ENCODE peak calls at places on chromosomes 6 and 20, in six cellular contexts. One of them, this sample, is unnamed.

GRCh38 chr20:57429579-57430202 is 38.5 kb downstream of the RBM38 start:
- DNase-seq in fibroblast of pulmonary artery: no peak
- DNase-seq in ascending aorta: no peak
- DNase-seq in retinal pigment epithelial cell: no peak
- DNase-seq in heart left ventricle: no peak
- DNase-seq in nephron progenitor cell: no peak
- DNase-seq in this sample: no peak

GRCh38 chr6:169062272-169062671 is 191.4 kb downstream of the THBS2 start:
- DNase-seq in fibroblast of pulmonary artery: no peak
- DNase-seq in ascending aorta: no peak
- DNase-seq in retinal pigment epithelial cell: no peak
- DNase-seq in heart left ventricle: no peak
- DNase-seq in nephron progenitor cell: no peak
- DNase-seq in this sample: no peak

GRCh38 chr6:34248198-34248726 is 544 bp downstream of the SMIM29 start:
- DNase-seq in fibroblast of pulmonary artery: no peak
- DNase-seq in ascending aorta: peak; percentile 65
- DNase-seq in retinal pigment epithelial cell: no peak
- DNase-seq in heart left ventricle: peak; percentile 79
- DNase-seq in nephron progenitor cell: peak; percentile 38
- DNase-seq in this sample: no peak

GRCh38 chr6:17280552-17281090 is 540 bp upstream of the RBM24 start:
- DNase-seq in fibroblast of pulmonary artery: peak; percentile 11
- DNase-seq in ascending aorta: no peak
- DNase-seq in retinal pigment epithelial cell: no peak
- DNase-seq in heart left ventricle: peak; percentile 87
- DNase-seq in nephron progenitor cell: peak; percentile 71
- DNase-seq in this sample: peak; percentile 24

GRCh38 chr20:24337074-24337473 is 132.4 kb upstream of the SYNDIG1 start:
- DNase-seq in fibroblast of pulmonary artery: no peak
- DNase-seq in ascending aorta: no peak
- DNase-seq in retinal pigment epithelial cell: no peak
- DNase-seq in heart left ventricle: no peak
- DNase-seq in nephron progenitor cell: no peak
- DNase-seq in this sample: no peak

GRCh38 chr6:56399250-56399671 is 151.9 kb upstream of the COL21A1 start:
- DNase-seq in fibroblast of pulmonary artery: peak; percentile 23
- DNase-seq in ascending aorta: no peak
- DNase-seq in retinal pigment epithelial cell: peak; percentile 68
- DNase-seq in heart left ventricle: no peak
- DNase-seq in nephron progenitor cell: no peak
- DNase-seq in this sample: no peak

GRCh38 chr6:34145161-34146020 is 496 bp downstream of the GRM4 start:
- DNase-seq in fibroblast of pulmonary artery: peak; percentile 40
- DNase-seq in ascending aorta: no peak
- DNase-seq in retinal pigment epithelial cell: no peak
- DNase-seq in heart left ventricle: peak; percentile 24
- DNase-seq in nephron progenitor cell: peak; percentile 66
- DNase-seq in this sample: no peak

GRCh38 chr20:49203746-49204145 is 15.5 kb upstream of the DDX27 start:
- DNase-seq in fibroblast of pulmonary artery: no peak
- DNase-seq in ascending aorta: no peak
- DNase-seq in retinal pigment epithelial cell: no peak
- DNase-seq in heart left ventricle: no peak
- DNase-seq in nephron progenitor cell: no peak
- DNase-seq in this sample: no peak

GRCh38 chr20:31990958-31991705 is 19.1 kb upstream of the CCM2L start:
- DNase-seq in fibroblast of pulmonary artery: no peak
- DNase-seq in ascending aorta: no peak
- DNase-seq in retinal pigment epithelial cell: no peak
- DNase-seq in heart left ventricle: no peak
- DNase-seq in nephron progenitor cell: no peak
- DNase-seq in this sample: no peak

GRCh38 chr6:128827675-128828464 is 55.1 kb upstream of the LAMA2 start:
- DNase-seq in fibroblast of pulmonary artery: peak; percentile 45
- DNase-seq in ascending aorta: no peak
- DNase-seq in retinal pigment epithelial cell: no peak
- DNase-seq in heart left ventricle: no peak
- DNase-seq in nephron progenitor cell: no peak
- DNase-seq in this sample: no peak

GRCh38 chr6:150549007-150549406 is 50.7 kb upstream of the PLEKHG1 start:
- DNase-seq in fibroblast of pulmonary artery: no peak
- DNase-seq in ascending aorta: no peak
- DNase-seq in retinal pigment epithelial cell: no peak
- DNase-seq in heart left ventricle: no peak
- DNase-seq in nephron progenitor cell: no peak
- DNase-seq in this sample: no peak
- TF ChIP-seq CTCF in fibroblast of pulmonary artery: no peak
- TF ChIP-seq CTCF in ascending aorta: no peak
- TF ChIP-seq CTCF in retinal pigment epithelial cell: no peak
- TF ChIP-seq CTCF in heart left ventricle: no peak
- TF ChIP-seq CTCF in nephron progenitor cell: no peak
- TF ChIP-seq CTCF in this sample: no peak

DNA sequence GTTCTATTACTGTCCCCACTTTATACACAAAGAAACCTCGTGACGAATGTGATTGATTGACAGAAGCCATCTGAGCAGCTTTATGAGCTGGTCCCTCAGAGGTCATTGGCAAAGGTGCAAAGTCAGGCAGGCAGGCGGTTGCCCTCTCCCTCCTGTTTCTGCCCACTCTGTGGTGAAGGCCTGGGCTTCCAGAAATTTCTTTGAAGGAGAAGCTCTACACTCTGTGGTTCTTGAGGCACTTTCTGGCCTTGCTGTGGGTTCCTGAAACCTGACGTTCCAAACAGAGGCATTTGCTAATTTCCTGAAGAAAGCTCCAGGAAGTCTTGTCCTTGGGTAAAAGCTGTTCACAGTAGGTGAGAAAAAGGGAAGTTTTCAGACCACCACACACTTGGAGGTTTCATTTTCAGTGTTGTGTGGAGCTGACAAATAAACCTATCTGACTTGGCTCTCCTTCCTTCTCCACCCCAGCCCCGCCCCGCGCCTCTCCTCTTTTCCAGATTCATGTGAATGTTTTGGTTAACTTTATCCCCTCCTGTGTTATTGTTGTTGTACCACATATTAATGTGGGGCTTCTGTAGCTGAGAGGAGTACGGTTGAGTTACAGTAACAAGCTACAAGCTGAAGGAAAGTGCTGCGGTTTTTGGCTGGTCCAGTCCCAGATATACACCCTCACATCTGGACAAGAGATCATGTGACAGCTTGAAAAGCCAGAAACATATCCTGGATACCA is 274.1 kb downstream of the CLIC5 start:
- DNase-seq in fibroblast of pulmonary artery: peak; percentile 22
- DNase-seq in ascending aorta: no peak
- DNase-seq in retinal pigment epithelial cell: no peak
- DNase-seq in heart left ventricle: no peak
- DNase-seq in nephron progenitor cell: no peak
- DNase-seq in this sample: no peak
- TF ChIP-seq CTCF in fibroblast of pulmonary artery: no peak
- TF ChIP-seq CTCF in ascending aorta: no peak
- TF ChIP-seq CTCF in retinal pigment epithelial cell: no peak
- TF ChIP-seq CTCF in heart left ventricle: no peak
- TF ChIP-seq CTCF in nephron progenitor cell: no peak
- TF ChIP-seq CTCF in this sample: no peak

GRCh38 chr6:103797738-103798137 is 1062.0 kb downstream of the HACE1 start:
- DNase-seq in fibroblast of pulmonary artery: peak; percentile 37
- DNase-seq in ascending aorta: no peak
- DNase-seq in retinal pigment epithelial cell: no peak
- DNase-seq in heart left ventricle: no peak
- DNase-seq in nephron progenitor cell: no peak
- DNase-seq in this sample: no peak
- TF ChIP-seq CTCF in fibroblast of pulmonary artery: peak; percentile 55
- TF ChIP-seq CTCF in ascending aorta: no peak
- TF ChIP-seq CTCF in retinal pigment epithelial cell: peak; percentile 52
- TF ChIP-seq CTCF in heart left ventricle: peak; percentile 24
- TF ChIP-seq CTCF in nephron progenitor cell: peak; percentile 55
- TF ChIP-seq CTCF in this sample: no peak

GRCh38 chr6:147774856-147775255 is 266.4 kb downstream of the SAMD5 start:
- DNase-seq in fibroblast of pulmonary artery: no peak
- DNase-seq in ascending aorta: no peak
- DNase-seq in retinal pigment epithelial cell: no peak
- DNase-seq in heart left ventricle: no peak
- DNase-seq in nephron progenitor cell: no peak
- DNase-seq in this sample: no peak
- TF ChIP-seq CTCF in fibroblast of pulmonary artery: peak; percentile 10
- TF ChIP-seq CTCF in ascending aorta: no peak
- TF ChIP-seq CTCF in retinal pigment epithelial cell: peak; percentile 37
- TF ChIP-seq CTCF in heart left ventricle: no peak
- TF ChIP-seq CTCF in nephron progenitor cell: no peak
- TF ChIP-seq CTCF in this sample: no peak

This sample was measured in omental fat pad.